ENCODE peak calls at places on chromosomes 6 and 20, in seven cellular contexts. B is HCT116, C is cardiac fibroblast, X is IMR-90, G is astrocyte of the spinal cord, W is GM12864, E is psoas muscle. V is an unnamed sample.

GRCh38 chr6:22886881-22887581 is 317.7 kb downstream of the HDGFL1 start:
- DNase-seq in B (no peak), C (no peak), X (peak), G (peak), W (no peak), E (no peak), V (peak)

GRCh38 chr6:38973178-38974057 is 75.2 kb upstream of the GLP1R start:
- DNase-seq in B (peak), C (peak), X (peak), G (peak), W (peak), E (no peak), V (peak)

GRCh38 chr6:44976677-44977405 is 351.3 kb upstream of the RUNX2 start:
- DNase-seq in B (no peak), C (peak), X (peak), G (peak), W (no peak), E (no peak), V (peak)

GRCh38 chr6:39260451-39260850 is 31.2 kb upstream of the KCNK5 start:
- DNase-seq in B (no peak), C (no peak), X (no peak), G (no peak), W (no peak), E (no peak), V (no peak)

GRCh38 chr6:158184598-158184997 is 16.4 kb downstream of the GTF2H5 start:
- DNase-seq in B (no peak), C (no peak), X (peak), G (no peak), W (no peak), E (no peak), V (peak)

GRCh38 chr20:58705525-58705924 is 12.9 kb downstream of the NPEPL1 start:
- DNase-seq in B (no peak), C (no peak), X (no peak), G (no peak), W (no peak), E (no peak), V (no peak)

GRCh38 chr6:111782161-111782809 is 91.0 kb downstream of the FYN start:
- DNase-seq in B (no peak), C (no peak), X (no peak), G (no peak), W (no peak), E (no peak), V (no peak)

GRCh38 chr6:139538366-139538765 is 163.9 kb upstream of the CITED2 start:
- DNase-seq in B (no peak), C (peak), X (no peak), G (peak), W (no peak), E (no peak), V (no peak)

GRCh38 chr20:38272398-38272797 is 11.9 kb upstream of the KIAA1755 start:
- DNase-seq in B (no peak), C (peak), X (peak), G (peak), W (no peak), E (no peak), V (peak)

GRCh38 chr20:39878809-39879208 is 810.2 kb downstream of the MAFB start:
- DNase-seq in B (no peak), C (no peak), X (no peak), G (no peak), W (no peak), E (no peak), V (peak)

GRCh38 chr20:56949318-56949717 is 317.1 kb downstream of the BMP7 start:
- DNase-seq in B (peak), C (no peak), X (no peak), G (no peak), W (no peak), E (no peak), V (no peak)

GRCh38 chr6:52942221-52942620 is 32.7 kb upstream of the GSTA3 start:
- DNase-seq in B (no peak), C (no peak), X (no peak), G (no peak), W (no peak), E (no peak), V (no peak)

GRCh38 chr20:40628877-40629276 is 60.2 kb downstream of the MAFB start:
- DNase-seq in B (no peak), C (no peak), X (no peak), G (peak), W (no peak), E (no peak), V (no peak)

GRCh38 chr6:157145656-157146285 is 177.5 kb downstream of the TMEM242 start:
- DNase-seq in B (no peak), C (peak), X (peak), G (peak), W (no peak), E (no peak), V (no peak)

GRCh38 chr6:20211037-20211940 is 980 bp downstream of the MBOAT1 start:
- DNase-seq in B (no peak), C (peak), X (peak), G (peak), W (no peak), E (no peak), V (no peak)

GRCh38 chr6:22108199-22108598 is 188.6 kb downstream of the PRL start:
- DNase-seq in B (no peak), C (peak), X (no peak), G (peak), W (no peak), E (no peak), V (peak)

GRCh38 chr6:35258858-35259193 is 709 bp upstream of the ZNF76 start:
- DNase-seq in B (peak), C (no peak), X (peak), G (peak), W (no peak), E (no peak), V (no peak)

GRCh38 chr20:33521461-33521860 is 31.6 kb downstream of the CBFA2T2 start:
- DNase-seq in B (no peak), C (no peak), X (no peak), G (no peak), W (no peak), E (no peak), V (no peak)

GRCh38 chr6:133817460-133818047 is 71.4 kb upstream of the TCF21 start:
- DNase-seq in B (peak), C (no peak), X (no peak), G (no peak), W (no peak), E (no peak), V (no peak)

GRCh38 chr6:11149551-11149950 is 38.0 kb upstream of the ERVFRD-1 start:
- DNase-seq in B (no peak), C (no peak), X (no peak), G (no peak), W (no peak), E (no peak), V (no peak)

GRCh38 chr20:49990310-49990720 is 7.5 kb downstream of the SNAI1 start:
- DNase-seq in B (no peak), C (peak), X (no peak), G (no peak), W (no peak), E (no peak), V (peak)

GRCh38 chr6:82783587-82784253 is 281.9 kb downstream of the UBE3D start:
- DNase-seq in B (no peak), C (no peak), X (no peak), G (no peak), W (no peak), E (no peak), V (no peak)

GRCh38 chr6:109671721-109672120 is 19.3 kb downstream of the AK9 start:
- DNase-seq in B (no peak), C (peak), X (peak), G (peak), W (no peak), E (no peak), V (peak)

GRCh38 chr6:137793805-137794508 is 73.1 kb upstream of the TNFAIP3 start:
- DNase-seq in B (no peak), C (no peak), X (no peak), G (no peak), W (no peak), E (no peak), V (no peak)
- TF ChIP-seq CTCF in B (no peak), C (no peak), X (no peak), G (no peak), W (no peak), E (no peak), V (no peak)

GRCh38 chr6:170279977-170280688 is 10.7 kb downstream of the DLL1 start:
- DNase-seq in B (no peak), C (peak), X (peak), G (no peak), W (peak), E (peak), V (peak)
- H3K4me3 ChIP-seq in B (peak), C (peak), X (peak), G (no peak), W (peak), E (peak), V (peak)

DNA sequence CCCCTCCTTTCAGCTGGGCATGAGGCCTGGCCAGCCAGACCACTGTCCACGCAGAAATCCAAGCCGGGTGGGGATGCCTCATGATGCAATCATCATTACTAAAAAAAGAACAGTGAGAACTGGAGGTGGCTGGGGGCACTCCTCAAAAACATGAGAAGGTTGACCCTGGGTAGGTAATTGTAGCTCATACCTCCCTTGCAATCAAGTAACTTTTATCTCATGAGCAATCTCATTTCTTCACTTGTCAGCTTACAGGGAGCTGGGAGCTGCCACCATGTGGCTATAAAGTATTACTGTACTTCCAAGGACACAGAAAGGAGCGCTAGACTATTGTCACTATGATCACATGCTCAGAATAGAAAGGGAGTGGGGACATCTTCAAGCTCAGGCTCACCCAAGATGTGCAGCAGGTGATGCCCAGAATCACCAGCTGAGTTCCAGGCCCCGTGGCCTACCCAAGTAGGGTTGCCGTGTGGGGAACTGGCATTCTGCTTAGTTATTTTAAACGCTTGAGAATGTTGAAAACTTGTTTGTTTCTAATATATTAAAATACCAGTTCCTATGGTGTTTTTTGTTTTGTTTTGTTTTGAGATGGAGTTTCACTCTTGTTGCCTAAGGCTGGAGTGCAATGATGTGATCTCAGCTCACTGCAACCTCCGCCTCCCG is 3.0 kb upstream of the CDH26 start:
- DNase-seq in B (peak), C (peak), X (no peak), G (no peak), W (no peak), E (no peak), V (peak)
- TF ChIP-seq CTCF in B (peak), C (peak), X (peak), G (peak), W (peak), E (peak), V (peak)

DNA sequence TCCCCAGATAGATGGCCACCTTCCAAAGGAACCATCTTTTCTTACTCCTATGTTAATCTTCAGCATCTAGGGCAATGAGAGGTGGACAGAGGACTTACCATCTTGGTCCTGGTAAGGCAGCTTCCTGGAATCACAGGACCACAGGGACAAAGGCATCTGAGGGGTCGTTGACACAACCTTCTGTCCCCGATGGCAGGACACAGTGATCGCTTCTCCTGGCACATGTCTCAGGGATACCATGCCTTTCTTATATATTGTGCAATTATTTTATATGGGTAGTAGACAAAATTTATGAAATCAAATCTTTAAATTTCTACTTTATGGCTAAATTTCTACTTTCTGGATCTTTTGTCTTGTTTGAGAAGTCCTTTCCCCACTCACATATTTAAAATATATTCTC is 20.1 kb downstream of the SERPINB1 start:
- DNase-seq in B (no peak), C (no peak), X (no peak), G (no peak), W (no peak), E (no peak), V (no peak)
- H3K4me3 ChIP-seq in B (no peak), C (no peak), X (no peak), G (no peak), W (no peak), E (no peak), V (no peak)

DNA sequence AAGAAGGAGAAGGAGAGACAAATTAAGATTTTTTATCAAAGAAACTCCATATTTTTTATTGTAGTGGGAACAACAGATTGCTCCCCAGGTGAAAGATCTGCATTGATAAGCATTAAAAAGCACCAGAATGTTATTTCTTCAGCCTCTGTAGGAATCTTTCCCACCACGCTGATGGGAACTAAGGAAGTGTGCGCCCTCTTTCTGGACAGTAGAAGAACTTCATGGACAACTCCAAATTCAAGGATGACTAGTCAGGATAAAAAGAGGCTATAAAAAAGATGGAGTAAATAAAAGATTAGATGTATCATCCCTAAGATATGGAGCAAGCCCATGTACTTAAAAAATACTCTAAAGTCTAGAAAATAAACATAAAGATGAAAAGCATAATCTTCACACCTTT is 45.8 kb upstream of the PAK5 start:
- DNase-seq in B (no peak), C (no peak), X (peak), G (no peak), W (no peak), E (no peak), V (no peak)
- TF ChIP-seq CTCF in B (peak), C (no peak), X (no peak), G (no peak), W (no peak), E (no peak), V (peak)

V was measured in AG10803.